ENCODE peak calls at places on chromosomes 2 and 18, in four cellular contexts. G is stomach, T is lower lobe of right lung, W is left lung. Y is an unnamed sample.
A peak's percentile ranks its signal among the peaks of the same experiment; 100 is the strongest.

GRCh38 chr2:165003443-165004130 is 48.3 kb upstream of the SLC38A11 start:
- DNase-seq in G (no peak), T (no peak), W (no peak), Y (no peak)

GRCh38 chr2:10776231-10776977 is 36.2 kb downstream of the PDIA6 start:
- DNase-seq in G (peak; percentile 25), T (no peak), W (no peak), Y (no peak)

GRCh38 chr2:200189964-200190363 is 116.5 kb upstream of the SPATS2L start:
- DNase-seq in G (no peak), T (no peak), W (no peak), Y (no peak)

GRCh38 chr18:25289040-25289631 is 62.8 kb downstream of the ZNF521 start:
- DNase-seq in G (no peak), T (peak; percentile 43), W (no peak), Y (no peak)

GRCh38 chr2:62055724-62056336 is 140.1 kb upstream of the B3GNT2 start:
- DNase-seq in G (no peak), T (no peak), W (no peak), Y (no peak)

GRCh38 chr2:202375006-202375610 is 1.0 kb upstream of the BMPR2 start:
- DNase-seq in G (peak; percentile 29), T (peak; percentile 68), W (peak; percentile 61), Y (peak; percentile 52)

GRCh38 chr2:110126086-110126773 is 10.6 kb upstream of the MALL start:
- DNase-seq in G (no peak), T (no peak), W (no peak), Y (no peak)

GRCh38 chr18:73777356-73778051 is 370.1 kb downstream of the FBXO15 start:
- DNase-seq in G (no peak), T (no peak), W (no peak), Y (no peak)

GRCh38 chr18:70151554-70152130 is 53.8 kb downstream of the RTTN start:
- DNase-seq in G (no peak), T (no peak), W (no peak), Y (no peak)

GRCh38 chr18:75638597-75639467 is 211.3 kb upstream of the SMIM21 start:
- DNase-seq in G (no peak), T (no peak), W (no peak), Y (no peak)

GRCh38 chr2:240438810-240439697 is 3.6 kb downstream of the GPC1 start:
- DNase-seq in G (no peak), T (peak; percentile 44), W (no peak), Y (no peak)

GRCh38 chr2:167331636-167332232 is 443.5 kb downstream of the XIRP2 start:
- DNase-seq in G (no peak), T (no peak), W (no peak), Y (no peak)

GRCh38 chr2:16226942-16227664 is 286.8 kb downstream of the MYCN start:
- DNase-seq in G (no peak), T (no peak), W (no peak), Y (no peak)

GRCh38 chr2:198587201-198587600 is 782.8 kb downstream of the PLCL1 start:
- DNase-seq in G (no peak), T (no peak), W (no peak), Y (peak; percentile 48)

GRCh38 chr2:116098049-116098448 is 1655.6 kb downstream of the DPP10 start:
- DNase-seq in G (no peak), T (no peak), W (no peak), Y (no peak)
- TF ChIP-seq CTCF in G (no peak), T (no peak), W (no peak), Y (no peak)

GRCh38 chr2:223994562-223995162 is 37.4 kb downstream of the MRPL44 start:
- DNase-seq in G (no peak), T (no peak), W (no peak), Y (no peak)

GRCh38 chr2:223995569-223995968 is 38.3 kb downstream of the MRPL44 start:
- DNase-seq in G (no peak), T (no peak), W (no peak), Y (no peak)

GRCh38 chr2:223997938-223998337 is 40.7 kb downstream of the MRPL44 start:
- DNase-seq in G (no peak), T (no peak), W (no peak), Y (no peak)

GRCh38 chr2:223999862-224000261 is 39.2 kb downstream of the SERPINE2 start:
- DNase-seq in G (no peak), T (no peak), W (no peak), Y (no peak)

DNA sequence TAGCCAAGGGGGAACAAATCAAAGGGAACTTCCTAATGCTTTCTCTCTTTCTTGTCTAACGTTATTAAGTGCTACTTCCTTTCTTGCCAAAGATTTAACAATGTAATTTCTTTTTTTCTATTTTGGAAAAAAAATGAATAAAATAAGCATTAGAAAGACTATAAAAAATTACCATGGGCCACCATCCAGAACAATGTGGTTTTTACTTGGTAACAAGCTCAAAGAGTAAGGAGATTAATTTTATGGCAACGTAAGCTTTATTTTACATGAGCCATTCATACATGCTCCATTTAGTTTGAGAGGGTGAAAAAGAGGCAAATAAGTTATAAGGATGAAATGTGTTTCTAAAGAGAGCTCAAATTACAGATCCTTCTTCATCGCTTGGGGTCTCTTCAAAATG is 40.1 kb downstream of the SERPINE2 start:
- DNase-seq in G (no peak), T (no peak), W (no peak), Y (no peak)
- H3K27ac ChIP-seq in G (no peak overlapping the region), T (no peak overlapping the region), W (no peak overlapping the region), Y (no peak overlapping the region)

GRCh38 chr2:75606851-75607798 is 39.5 kb upstream of the MRPL19 start:
- DNase-seq in G (no peak), T (no peak), W (peak; percentile 40), Y (no peak)
- H3K4me1 ChIP-seq in G (no peaks in the 10 kb centered on the region), T (peaks cover 15% of the 10 kb centered on the region), W (no peaks in the 10 kb centered on the region), Y (no peaks in the 10 kb centered on the region)

GRCh38 chr18:22168360-22168921 is 948 bp upstream of the GATA6 start:
- DNase-seq in G (peak; percentile 72), T (no peak), W (peak; percentile 38), Y (no peak)
- TF ChIP-seq CTCF in G (no peak), T (no peak), W (no peak), Y (no peak)

GRCh38 chr2:192148620-192149321 is 46.0 kb downstream of the TMEFF2 start:
- DNase-seq in G (no peak), T (no peak), W (no peak), Y (no peak)
- H3K27ac ChIP-seq in G (peak overlapping the region; percentile 28), T (peak overlapping the region; percentile 39), W (peak overlapping the region; percentile 45), Y (peak overlapping the region; percentile 35)

GRCh38 chr2:74872310-74872923 is 38.5 kb downstream of the HK2 start:
- DNase-seq in G (no peak), T (no peak), W (no peak), Y (no peak)
- H3K4me1 ChIP-seq in G (peaks cover 26% of the 10 kb centered on the region), T (peaks cover 52% of the 10 kb centered on the region), W (peaks cover 17% of the 10 kb centered on the region), Y (no peaks in the 10 kb centered on the region)

GRCh38 chr18:57859314-57859713 is 56.2 kb upstream of the ATP8B1 start:
- DNase-seq in G (no peak), T (no peak), W (no peak), Y (no peak)
- TF ChIP-seq CTCF in G (no peak), T (peak; percentile 40), W (peak; percentile 35), Y (peak; percentile 12)

GRCh38 chr2:86070868-86071267 is 34.8 kb downstream of the POLR1A start:
- DNase-seq in G (no peak), T (no peak), W (no peak), Y (no peak)
- H3K27ac ChIP-seq in G (no peak overlapping the region), T (no peak overlapping the region), W (no peak overlapping the region), Y (no peak overlapping the region)